ENCODE peak calls at places on chromosomes 2 and 18, in four cellular contexts. V is heart right ventricle, N is upper lobe of right lung, J is small intestine. O is an unnamed sample. For H3K9me3, H3K36me3 and H3K4me1, the result is how much of the 10 kb centered on the place peaks cover.

GRCh38 chr2:225566798-225567197 is 167.3 kb downstream of the NYAP2 start:
- DNase-seq in J (peak), V (no peak), N (no peak), O (no peak)

GRCh38 chr2:55159037-55159651 is 72.9 kb downstream of the CLHC1 start:
- DNase-seq in J (peak), V (peak), N (peak), O (no peak)

GRCh38 chr18:500556-501405 is at the start of gene COLEC12:
- DNase-seq in J (no peak), N (peak), V (peak), O (no peak)

GRCh38 chr2:40844353-40845277 is 392.7 kb upstream of the SLC8A1 start:
- DNase-seq in V (no peak), J (peak), N (no peak), O (peak)

GRCh38 chr18:77223653-77224052 is 26.0 kb upstream of the GALR1 start:
- DNase-seq in V (no peak), N (no peak), J (no peak), O (no peak)

GRCh38 chr2:29697715-29698114 is 223.7 kb downstream of the ALK start:
- DNase-seq in N (no peak), J (no peak), V (peak), O (no peak)

GRCh38 chr2:13638181-13638580 is 921.4 kb downstream of the TRIB2 start:
- DNase-seq in J (no peak), N (no peak), V (no peak), O (no peak)

GRCh38 chr2:36607947-36608346 is 10.0 kb upstream of the FEZ2 start:
- DNase-seq in J (no peak), N (no peak), V (no peak), O (no peak)

GRCh38 chr2:124967325-124967724 is 942.2 kb downstream of the CNTNAP5 start:
- DNase-seq in J (no peak), V (no peak), N (no peak), O (no peak)

GRCh38 chr2:177998006-177998405 is 74.6 kb downstream of the PDE11A start:
- DNase-seq in V (no peak), J (no peak), N (no peak), O (no peak)

GRCh38 chr2:25316101-25316500 is 25.6 kb downstream of the DNMT3A start:
- DNase-seq in N (peak), J (no peak), V (no peak), O (no peak)

GRCh38 chr2:133090358-133090757 is 420.4 kb upstream of the LYPD1 start:
- DNase-seq in J (no peak), N (no peak), V (no peak), O (no peak)

GRCh38 chr2:132607407-132607806 is 62.6 kb downstream of the LYPD1 start:
- DNase-seq in N (no peak), V (no peak), J (no peak), O (no peak)

GRCh38 chr18:42436366-42436765 is 481.3 kb downstream of the PIK3C3 start:
- DNase-seq in V (no peak), J (no peak), N (no peak), O (no peak)

GRCh38 chr2:212364106-212364505 is 174.5 kb downstream of the ERBB4 start:
- DNase-seq in J (no peak), V (no peak), N (no peak), O (no peak)
- H3K9me3 ChIP-seq in J (under half), V (under half), N (under half), O (under half)

GRCh38 chr2:162056796-162057399 is 17.1 kb downstream of the DPP4 start:
- DNase-seq in N (no peak), J (peak), V (no peak), O (no peak)

GRCh38 chr2:162050513-162050961 is 23.5 kb downstream of the DPP4 start:
- DNase-seq in V (no peak), J (peak), N (no peak), O (no peak)

GRCh38 chr2:162053808-162054155 is 20.2 kb downstream of the DPP4 start:
- DNase-seq in N (no peak), J (no peak), V (no peak), O (no peak)

GRCh38 chr2:162057426-162057825 is 16.6 kb downstream of the DPP4 start:
- DNase-seq in N (no peak), V (no peak), J (no peak), O (no peak)

GRCh38 chr2:162053066-162053807 is 20.8 kb downstream of the DPP4 start:
- DNase-seq in V (no peak), N (no peak), J (no peak), O (no peak)
- H3K36me3 ChIP-seq in V (under half), N (under half), J (under half), O (under half)

DNA sequence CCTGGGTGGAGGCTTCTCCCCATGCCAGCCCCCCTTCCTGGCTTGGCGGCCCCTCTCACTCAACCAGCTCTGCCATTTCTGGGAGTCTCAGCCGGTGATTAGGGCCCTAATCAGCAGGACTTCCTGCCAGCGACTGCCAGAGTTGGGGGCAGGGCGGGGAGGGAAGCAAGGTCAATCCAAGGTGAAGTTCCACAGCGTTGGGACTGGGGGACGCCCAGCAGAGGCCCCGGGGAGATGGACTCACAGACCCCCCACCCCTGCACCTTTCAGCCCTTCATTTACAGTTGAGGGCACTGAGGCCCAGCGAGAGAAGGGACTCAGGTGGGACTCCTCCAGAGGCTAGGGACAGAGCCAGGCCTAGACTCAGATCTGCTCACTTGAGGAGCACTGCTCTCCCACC is 65.3 kb downstream of the TNS1 start:
- DNase-seq in J (no peak), V (peak), N (peak), O (no peak)
- H3K4me1 ChIP-seq in J (under half), V (half or more), N (half or more), O (under half)

DNA sequence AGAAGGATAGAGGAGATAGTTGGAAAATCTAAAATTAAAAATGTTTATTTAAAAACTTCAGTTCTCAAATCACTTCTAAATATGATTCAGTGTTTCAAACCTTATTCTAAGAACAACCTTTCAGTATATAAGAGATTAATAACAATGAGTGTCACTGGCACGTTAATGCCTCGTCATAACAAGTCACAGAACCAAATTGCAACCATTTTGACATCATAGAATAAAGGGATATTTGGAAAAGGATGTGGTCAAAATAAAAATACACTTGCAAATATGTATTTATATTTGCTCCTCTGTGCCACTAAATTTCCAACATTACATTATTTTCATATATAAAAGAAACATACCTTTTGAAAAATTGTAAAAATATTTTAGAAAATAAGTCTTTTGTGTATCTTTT is 1090.6 kb downstream of the SUCLG1 start:
- DNase-seq in J (no peak), N (no peak), V (no peak), O (no peak)
- H3K9me3 ChIP-seq in J (under half), N (under half), V (under half), O (under half)

GRCh38 chr2:43556256-43556655 is 39.6 kb downstream of the THADA start:
- DNase-seq in N (no peak), J (no peak), V (no peak), O (no peak)
- H3K36me3 ChIP-seq in N (half or more), J (under half), V (half or more), O (under half)

GRCh38 chr2:239891692-239892091 is 133.4 kb downstream of the NDUFA10 start:
- DNase-seq in J (no peak), N (no peak), V (no peak), O (no peak)

GRCh38 chr2:239894276-239894675 is 130.9 kb downstream of the NDUFA10 start:
- DNase-seq in J (no peak), N (no peak), V (no peak), O (no peak)

GRCh38 chr2:239895116-239895515 is 130.0 kb downstream of the NDUFA10 start:
- DNase-seq in N (no peak), V (no peak), J (no peak), O (no peak)

GRCh38 chr2:239892480-239893235 is 132.5 kb downstream of the NDUFA10 start:
- DNase-seq in J (no peak), V (no peak), N (no peak), O (no peak)

GRCh38 chr2:239893236-239893515 is 132.0 kb downstream of the NDUFA10 start:
- DNase-seq in N (no peak), J (no peak), V (no peak), O (no peak)
- H3K4me1 ChIP-seq in N (under half), J (under half), V (under half), O (under half)

O was measured in iPS DF 6.9.